ENCODE peak calls at places on chromosome 4, in five cellular contexts. G is heart left ventricle, E is HCT116, X is ovary, J is endothelial cell of umbilical vein. N is an unnamed sample.

GRCh38 chr4:24394041-24394440 is 190.3 kb downstream of the DHX15 start:
- DNase-seq in G (no peak), E (no peak), X (no peak), J (no peak), N (no peak)

GRCh38 chr4:53919605-53920004 is 144.8 kb downstream of the CHIC2 start:
- DNase-seq in G (no peak), E (no peak), X (no peak), J (no peak), N (no peak)

GRCh38 chr4:8021796-8022195 is 82.1 kb upstream of the AFAP1 start:
- DNase-seq in G (no peak), E (no peak), X (no peak), J (no peak), N (no peak)

GRCh38 chr4:80125252-80126177 is 52.5 kb upstream of the ANTXR2 start:
- DNase-seq in G (no peak), E (peak), X (no peak), J (peak), N (no peak)

GRCh38 chr4:71634364-71634763 is 149.5 kb downstream of the GC start:
- DNase-seq in G (no peak), E (no peak), X (no peak), J (no peak), N (no peak)

GRCh38 chr4:106314960-106315359 is 1.0 kb downstream of the TBCK start:
- DNase-seq in G (no peak), E (no peak), X (no peak), J (no peak), N (no peak)

GRCh38 chr4:80532674-80533333 is 197.3 kb downstream of the CFAP299 start:
- DNase-seq in G (no peak), E (no peak), X (no peak), J (no peak), N (no peak)

GRCh38 chr4:145042601-145043000 is 55.4 kb downstream of the ANAPC10 start:
- DNase-seq in G (no peak), E (no peak), X (no peak), J (no peak), N (no peak)

GRCh38 chr4:127776620-127777019 is 5.5 kb upstream of the HSPA4L start:
- DNase-seq in G (no peak), E (no peak), X (no peak), J (no peak), N (no peak)

GRCh38 chr4:89492476-89493110 is 185.0 kb upstream of the GPRIN3 start:
- DNase-seq in G (no peak), E (no peak), X (no peak), J (peak), N (no peak)

GRCh38 chr4:85298037-85298436 is 176.9 kb upstream of the ARHGAP24 start:
- DNase-seq in G (no peak), E (no peak), X (no peak), J (no peak), N (no peak)

GRCh38 chr4:71210831-71211230 is 128.0 kb upstream of the SLC4A4 start:
- DNase-seq in G (no peak), E (no peak), X (no peak), J (no peak), N (no peak)

GRCh38 chr4:159608434-159608833 is 505.6 kb downstream of the RAPGEF2 start:
- DNase-seq in G (no peak), E (no peak), X (no peak), J (no peak), N (no peak)

GRCh38 chr4:115082633-115083032 is 30.8 kb downstream of the NDST4 start:
- DNase-seq in G (no peak), E (no peak), X (no peak), J (no peak), N (no peak)

GRCh38 chr4:76736434-76736833 is 161.5 kb downstream of the SOWAHB start:
- DNase-seq in G (no peak), E (no peak), X (no peak), J (no peak), N (no peak)

GRCh38 chr4:48898733-48899431 is 7.7 kb downstream of the OCIAD2 start:
- DNase-seq in G (no peak), E (no peak), X (no peak), J (peak), N (no peak)

GRCh38 chr4:156972370-156972980 is 876 bp upstream of the PDGFC start:
- DNase-seq in G (no peak), E (no peak), X (no peak), J (no peak), N (no peak)

GRCh38 chr4:140426610-140427103 is 791 bp downstream of the CLGN start:
- DNase-seq in G (peak), E (no peak), X (no peak), J (no peak), N (no peak)

GRCh38 chr4:8600266-8600665 is 7.7 kb downstream of the CPZ start:
- DNase-seq in G (no peak), E (no peak), X (no peak), J (no peak), N (no peak)

GRCh38 chr4:40587826-40588225 is 41.8 kb downstream of the RBM47 start:
- DNase-seq in G (no peak), E (no peak), X (no peak), J (no peak), N (no peak)

GRCh38 chr4:152734699-152735050 is 44.9 kb downstream of the TIGD4 start:
- DNase-seq in G (no peak), E (no peak), X (no peak), J (no peak), N (no peak)

GRCh38 chr4:26457412-26457811 is 32.9 kb downstream of the CCKAR start:
- DNase-seq in G (no peak), E (no peak), X (no peak), J (no peak), N (no peak)

DNA sequence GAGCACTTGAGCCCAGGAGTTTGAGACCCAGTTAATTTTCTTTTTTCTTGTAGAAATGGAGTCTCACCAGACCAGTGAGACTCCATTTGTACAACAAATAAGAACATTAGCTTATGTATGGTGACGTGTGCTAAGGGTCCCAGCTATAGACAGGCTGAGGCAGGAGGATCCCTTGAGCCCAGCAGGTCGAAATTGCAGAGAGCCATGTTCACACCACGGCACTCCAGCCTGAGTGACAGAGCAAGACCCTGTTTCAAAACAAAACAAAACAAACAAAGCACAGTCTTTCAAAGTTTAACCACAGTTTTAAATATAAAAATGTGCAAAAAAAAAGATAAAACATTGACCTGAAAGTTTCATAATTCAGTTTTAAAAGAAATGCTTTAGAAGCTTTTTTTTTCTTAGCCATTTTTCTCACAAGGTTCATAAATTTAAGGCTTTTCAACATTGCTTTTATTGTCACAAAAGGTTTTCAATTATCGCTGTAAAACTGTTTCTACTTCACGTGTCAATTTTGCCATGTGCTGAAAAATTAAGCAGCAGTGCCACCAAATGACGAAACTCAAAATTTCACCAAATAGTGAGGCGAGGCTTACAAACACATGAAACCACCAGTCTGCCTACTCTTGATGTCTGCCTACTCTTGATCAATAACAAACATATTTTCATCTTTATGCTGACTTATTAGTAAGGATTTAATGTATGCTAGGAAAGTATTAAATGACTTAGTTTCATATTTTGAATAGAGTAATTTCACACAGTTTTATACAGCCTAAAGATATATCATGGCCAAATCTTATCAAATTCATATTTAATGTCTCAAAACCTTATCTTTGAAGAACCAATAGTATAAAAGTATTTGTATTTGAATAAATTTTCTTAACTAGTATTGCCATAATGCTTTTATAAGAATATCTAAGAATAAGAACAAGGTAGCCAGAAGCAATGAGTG is 126.3 kb downstream of the NEK1 start:
- DNase-seq in G (no peak), E (peak), X (no peak), J (peak), N (no peak)
- H3K4me3 ChIP-seq in G (no peak), E (no peak), X (no peak), J (no peak), N (no peak)

GRCh38 chr4:56978750-56979303 is at the start of gene POLR2B:
- DNase-seq in G (peak), E (peak), X (peak), J (peak), N (peak)
- TF ChIP-seq POLR2A in G (peak), E (peak), X (peak), J (peak), N (no peak)

GRCh38 chr4:1972414-1972813 is 36.4 kb downstream of the NELFA start:
- DNase-seq in G (no peak), E (no peak), X (no peak), J (no peak), N (no peak)
- H3K4me3 ChIP-seq in G (no peak), E (no peak), X (no peak), J (no peak), N (no peak)

DNA sequence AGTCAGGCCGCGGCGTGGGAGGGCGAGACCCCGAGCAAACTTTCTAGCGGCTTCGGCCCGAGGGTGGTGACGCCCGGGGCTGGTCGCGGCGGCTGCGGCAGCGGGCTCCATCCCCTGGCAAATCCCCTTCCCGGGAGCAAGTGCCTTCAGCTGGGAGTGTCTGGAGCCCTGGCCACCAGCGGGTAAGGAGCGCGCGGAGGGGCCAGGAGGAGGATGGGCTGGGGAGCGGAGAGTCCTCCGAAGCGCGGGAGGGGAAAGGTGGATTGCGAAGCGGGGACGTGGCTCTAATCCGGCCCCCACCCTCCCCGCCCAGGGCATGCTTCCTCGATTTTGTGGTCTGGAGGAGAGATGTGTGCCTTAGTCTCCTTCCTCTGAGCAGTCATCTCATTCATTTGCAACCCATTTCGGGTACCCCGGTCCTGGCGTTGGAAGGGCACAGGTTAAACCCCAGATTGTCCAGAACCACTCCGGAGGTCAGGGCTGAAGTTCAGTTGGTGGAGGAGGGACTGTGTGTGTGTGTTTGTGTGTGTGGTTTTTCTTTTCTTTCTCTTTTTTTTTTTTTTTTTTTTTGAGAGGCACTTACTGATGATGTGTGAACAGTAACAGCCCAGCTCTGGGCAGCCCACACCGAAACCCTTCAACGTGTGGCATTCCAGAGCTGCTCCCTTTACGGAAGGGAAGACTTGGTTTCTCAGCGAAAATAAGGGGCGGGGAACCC is 499 bp downstream of the SGMS2 start:
- DNase-seq in G (peak), E (no peak), X (no peak), J (peak), N (peak)
- TF ChIP-seq POLR2A in G (no peak), E (no peak), X (peak), J (no peak), N (no peak)